ENCODE peak calls at places on chromosomes 4 and X, in four cellular contexts. J, H, V and I are unnamed samples.

GRCh38 chr4:139641218-139641617 is 24.4 kb upstream of the MGST2 start:
- DNase-seq in J (no peak), H (peak; percentile 84), V (no peak), I (no peak)

GRCh38 chr4:173609158-173609557 is 79.1 kb upstream of the HAND2 start:
- DNase-seq in H (no peak), J (no peak), V (no peak), I (no peak)

GRCh38 chrX:41391606-41392005 is 55.5 kb upstream of the NYX start:
- DNase-seq in V (no peak), H (no peak), J (no peak), I (no peak)

GRCh38 chrX:109954955-109955354 is 48.0 kb upstream of the TMEM164 start:
- DNase-seq in H (no peak), V (no peak), J (no peak), I (no peak)

GRCh38 chrX:15235001-15235400 is 34.9 kb downstream of the ASB9 start:
- DNase-seq in J (no peak), V (no peak), H (no peak), I (no peak)

GRCh38 chrX:39577976-39578962 is 519.5 kb downstream of the BCOR start:
- DNase-seq in V (no peak), J (no peak), H (no peak), I (no peak)

GRCh38 chr4:119321921-119322687 is at the start of gene FABP2:
- DNase-seq in V (no peak), H (no peak), J (no peak), I (no peak)

GRCh38 chr4:120613778-120614177 is 308.7 kb downstream of the PRDM5 start:
- DNase-seq in H (no peak), J (no peak), V (no peak), I (no peak)

GRCh38 chrX:135914404-135914803 is 20.9 kb downstream of the SAGE1 start:
- DNase-seq in J (no peak), H (no peak), V (no peak), I (no peak)

GRCh38 chr4:45946699-45947098 is 177.2 kb downstream of the GABRG1 start:
- DNase-seq in H (peak; percentile 39), J (no peak), V (no peak), I (no peak)

GRCh38 chr4:95162867-95163266 is 385.9 kb downstream of the UNC5C start:
- DNase-seq in H (no peak), J (no peak), V (no peak), I (no peak)

GRCh38 chrX:39470588-39471155 is 627.1 kb downstream of the BCOR start:
- DNase-seq in V (no peak), J (no peak), H (no peak), I (peak; percentile 70)

GRCh38 chrX:150989420-150989819 is 6.3 kb downstream of the HMGB3 start:
- DNase-seq in V (no peak), H (no peak), J (no peak), I (no peak)

GRCh38 chr4:98166025-98166730 is 22.9 kb upstream of the STPG2 start:
- DNase-seq in V (no peak), J (no peak), H (peak; percentile 79), I (no peak)

GRCh38 chr4:76896731-76897521 is 1.0 kb downstream of the SOWAHB start:
- DNase-seq in H (peak; percentile 64), J (no peak), V (no peak), I (peak; percentile 15)

GRCh38 chrX:9797961-9798360 is 11.7 kb downstream of the SHROOM2 start:
- DNase-seq in V (no peak), J (no peak), H (no peak), I (peak; percentile 6)

GRCh38 chrX:124836786-124837185 is 482.9 kb upstream of the TEX13C start:
- DNase-seq in V (no peak), H (no peak), J (no peak), I (no peak)

GRCh38 chrX:71067727-71068051 is 445 bp downstream of the SNX12 start:
- DNase-seq in V (no peak), H (no peak), J (no peak), I (no peak)

GRCh38 chr4:1508161-1509160 is 102.2 kb upstream of the NKX1-1 start:
- DNase-seq in V (no peak), H (no peak), J (no peak), I (peak; percentile 7)

GRCh38 chr4:81257021-81257420 is 42.0 kb upstream of the PRKG2 start:
- DNase-seq in J (no peak), V (no peak), H (peak; percentile 42), I (no peak)

GRCh38 chr4:111466821-111467605 is 678.2 kb upstream of the FAM241A start:
- DNase-seq in H (peak; percentile 3), V (no peak), J (no peak), I (no peak)

GRCh38 chrX:34877451-34877850 is 65.1 kb upstream of the FAM47B start:
- DNase-seq in V (no peak), H (no peak), J (no peak), I (no peak)

GRCh38 chr4:101101072-101101471 is 246.3 kb downstream of the PPP3CA start:
- DNase-seq in H (no peak), V (no peak), J (no peak), I (no peak)

GRCh38 chr4:5118091-5118786 is 67.0 kb downstream of the STK32B start:
- DNase-seq in J (no peak), V (no peak), H (peak; percentile 71), I (no peak)

GRCh38 chr4:65954416-65954815 is 284.1 kb upstream of the EPHA5 start:
- DNase-seq in H (no peak), V (no peak), J (no peak), I (no peak)

GRCh38 chr4:158259955-158260575 is 49.8 kb downstream of the TMEM144 start:
- DNase-seq in V (peak; percentile 37), H (peak; percentile 17), J (no peak), I (no peak)